ENCODE peak calls at places on chromosomes 11 and 22, in ten cellular contexts. V, Y, I, H, P, G, C, E, J and F are unnamed samples.
A peak's percentile ranks its signal among the peaks of the same experiment; 100 is the strongest.

GRCh38 chr22:24450600-24450999 is 23.2 kb downstream of the ADORA2A start:
- DNase-seq in V (no peak), Y (no peak), I (no peak), H (no peak), P (no peak), G (no peak), C (no peak), E (no peak), J (no peak), F (no peak)

GRCh38 chr11:95556342-95557151 is 233.0 kb downstream of the FAM76B start:
- DNase-seq in V (no peak), Y (no peak), I (no peak), H (no peak), P (peak; percentile 70), G (no peak), C (peak; percentile 28), E (peak; percentile 41), J (no peak), F (no peak)

GRCh38 chr11:76266701-76267100 is 60.4 kb upstream of the WNT11 start:
- DNase-seq in V (no peak), Y (no peak), I (no peak), H (no peak), P (no peak), G (no peak), C (no peak), E (no peak), J (no peak), F (no peak)

GRCh38 chr11:724733-725386 is 18.8 kb downstream of the EPS8L2 start:
- DNase-seq in V (no peak), Y (peak; percentile 59), I (no peak), H (no peak), P (no peak), G (no peak), C (no peak), E (no peak), J (no peak), F (no peak)

GRCh38 chr11:9550209-9550628 is 23.3 kb upstream of the WEE1 start:
- DNase-seq in V (no peak), Y (no peak), I (no peak), H (no peak), P (no peak), G (no peak), C (no peak), E (no peak), J (no peak), F (no peak)

GRCh38 chr22:31683181-31684105 is 21.4 kb upstream of the PISD start:
- DNase-seq in V (no peak), Y (peak; percentile 8), I (no peak), H (no peak), P (no peak), G (no peak), C (no peak), E (no peak), J (peak; percentile 15), F (no peak)

GRCh38 chr11:65121447-65121864 is 478 bp downstream of the FAU start:
- DNase-seq in V (no peak), Y (peak; percentile 72), I (no peak), H (peak; percentile 51), P (no peak), G (no peak), C (peak; percentile 47), E (peak; percentile 49), J (peak; percentile 84), F (no peak)

GRCh38 chr22:36541831-36542391 is 12.9 kb upstream of the EIF3D start:
- DNase-seq in V (no peak), Y (no peak), I (peak; percentile 75), H (no peak), P (no peak), G (peak; percentile 6), C (no peak), E (peak; percentile 74), J (peak; percentile 26), F (no peak)

DNA sequence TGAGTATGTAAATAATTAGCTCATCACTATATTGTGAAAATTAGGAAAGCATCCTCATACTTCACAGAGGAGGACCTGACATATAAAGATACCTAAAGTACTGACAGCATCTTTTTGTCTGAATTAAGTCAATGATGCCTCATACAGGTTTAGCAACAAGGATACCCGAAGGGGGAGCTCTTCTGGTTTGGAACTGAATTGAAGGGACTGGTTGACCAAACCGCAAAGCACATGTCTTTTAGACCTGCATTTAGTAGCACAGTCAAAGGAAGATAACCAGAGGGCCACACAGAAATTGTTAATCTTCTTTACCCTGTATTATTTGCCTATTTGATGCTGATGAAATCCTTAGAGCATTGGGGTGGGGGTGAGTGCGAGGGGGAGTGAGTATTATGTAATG is 12.9 kb upstream of the WT1 start:
- DNase-seq in V (no peak), Y (no peak), I (no peak), H (peak; percentile 73), P (no peak), G (no peak), C (no peak), E (no peak), J (no peak), F (no peak)
- TF ChIP-seq CTCF in V (no peak), Y (no peak), I (no peak), H (peak; percentile 57), P (no peak), G (no peak), C (peak; percentile 20), E (no peak), J (peak; percentile 13), F (peak; percentile 48)

GRCh38 chr11:27507561-27508322 is 1.2 kb upstream of the LIN7C start:
- DNase-seq in V (no peak), Y (no peak), I (no peak), H (peak; percentile 2), P (no peak), G (no peak), C (no peak), E (no peak), J (no peak), F (no peak)

GRCh38 chr11:27501102-27501501 is 5.5 kb downstream of the LIN7C start:
- DNase-seq in V (no peak), Y (no peak), I (no peak), H (no peak), P (no peak), G (no peak), C (no peak), E (no peak), J (no peak), F (no peak)

GRCh38 chr11:27505781-27506180 is 788 bp downstream of the LIN7C start:
- DNase-seq in V (no peak), Y (no peak), I (no peak), H (no peak), P (no peak), G (no peak), C (no peak), E (no peak), J (no peak), F (no peak)

GRCh38 chr11:27509953-27510352 is 3.4 kb upstream of the LIN7C start:
- DNase-seq in V (no peak), Y (no peak), I (no peak), H (peak; percentile 18), P (no peak), G (no peak), C (no peak), E (no peak), J (no peak), F (no peak)

DNA sequence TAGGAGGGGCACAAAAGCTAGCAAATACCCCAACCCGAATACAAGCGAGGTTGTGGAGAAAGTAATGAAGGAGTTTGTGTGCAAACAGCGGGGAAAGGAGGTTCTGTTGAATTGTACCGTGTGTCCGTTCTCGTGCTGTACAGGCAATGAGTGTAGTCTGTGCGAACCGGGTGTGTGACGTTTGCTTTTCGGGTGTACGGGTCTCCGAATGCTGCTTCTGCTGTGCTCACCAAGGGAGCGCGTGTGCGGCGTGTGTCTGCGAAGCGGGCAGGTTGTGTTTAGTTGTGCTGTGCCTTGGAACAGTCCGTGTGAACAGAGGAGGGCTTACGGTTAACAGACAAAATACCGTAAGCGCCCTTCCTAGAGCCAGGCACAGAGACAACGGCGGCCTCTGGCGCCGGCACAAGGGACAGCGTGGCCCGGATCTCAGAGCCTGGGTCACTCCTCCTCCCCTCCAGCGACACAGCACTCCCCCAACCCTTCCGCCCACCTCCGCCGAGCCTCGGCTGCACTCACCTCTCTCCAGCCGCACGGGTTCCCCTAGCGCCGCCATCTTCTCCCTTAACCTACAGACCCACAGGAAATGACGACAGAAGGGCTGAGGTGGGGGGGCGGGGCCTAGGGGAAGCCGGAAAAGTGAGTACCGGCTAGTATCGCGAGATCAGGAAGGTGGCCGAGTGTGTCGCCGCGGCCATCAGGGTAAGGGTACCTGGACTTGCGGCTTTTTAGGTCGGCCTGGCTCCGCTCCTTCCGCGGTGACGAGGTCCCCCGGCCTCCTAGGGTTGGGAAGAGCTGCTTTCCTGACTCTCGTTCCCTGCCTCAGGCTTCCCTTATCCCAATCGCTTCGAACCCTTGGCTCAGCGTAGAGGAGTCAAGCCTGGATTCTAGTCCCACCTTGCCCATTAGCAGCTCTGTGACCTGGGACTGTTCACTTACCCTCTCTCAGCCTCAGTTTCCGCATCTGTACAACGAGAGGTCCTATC is at the start of gene LIN7C:
- DNase-seq in V (peak; percentile 97), Y (peak; percentile 97), I (peak; percentile 86), H (peak; percentile 95), P (peak; percentile 88), G (peak; percentile 96), C (peak; percentile 97), E (peak; percentile 98), J (no peak), F (peak; percentile 91)
- TF ChIP-seq CTCF in V (no peak), Y (peak; percentile 6), I (no peak), H (no peak), P (no peak), G (no peak), C (no peak), E (no peak), J (peak; percentile 42), F (peak; percentile 32)

DNA sequence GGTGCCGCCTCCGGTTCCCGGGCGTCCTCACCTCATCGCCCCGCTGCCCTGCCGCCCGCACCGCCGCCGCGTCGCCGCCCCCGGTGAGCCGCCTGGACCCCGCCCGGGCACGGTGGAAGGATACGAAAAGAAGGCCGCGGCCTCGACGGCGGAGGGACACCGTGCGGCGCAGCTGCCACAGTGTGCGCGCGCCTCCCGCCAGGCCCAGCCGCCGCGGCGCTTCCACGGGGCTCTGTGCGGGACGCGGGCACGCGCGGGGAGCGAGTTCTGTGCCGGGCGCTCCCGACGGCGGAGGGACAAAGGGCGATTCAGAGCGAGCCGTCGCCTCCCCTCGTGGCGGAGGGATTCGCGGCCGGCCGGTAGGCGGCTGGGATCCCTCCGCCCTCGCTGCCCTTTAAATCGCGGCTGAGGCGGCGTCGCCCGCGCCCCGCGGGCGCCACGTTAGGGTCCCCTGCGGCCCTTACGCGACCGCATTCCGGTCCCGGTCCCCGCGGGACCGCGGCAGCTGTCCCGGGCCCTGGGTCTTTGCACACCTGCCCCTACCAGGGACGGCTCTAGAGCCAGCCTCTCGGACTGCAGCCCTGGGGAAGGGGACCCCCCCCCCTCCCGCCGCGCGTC is 568 bp upstream of the KMT5B start:
- DNase-seq in V (peak; percentile 78), Y (peak; percentile 91), I (peak; percentile 89), H (peak; percentile 97), P (peak; percentile 97), G (peak; percentile 94), C (peak; percentile 91), E (peak; percentile 78), J (peak; percentile 97), F (peak; percentile 81)
- TF ChIP-seq CTCF in V (no peak), Y (no peak), I (no peak), H (no peak), P (no peak), G (no peak), C (peak; percentile 62), E (no peak), J (peak; percentile 16), F (no peak)

GRCh38 chr11:105867742-105868141 is 154.3 kb downstream of the MSANTD4 start:
- DNase-seq in V (no peak), Y (no peak), I (no peak), H (no peak), P (no peak), G (no peak), C (no peak), E (no peak), J (no peak), F (no peak)

GRCh38 chr11:105856954-105857353 is 165.1 kb downstream of the MSANTD4 start:
- DNase-seq in V (no peak), Y (no peak), I (no peak), H (no peak), P (no peak), G (no peak), C (no peak), E (no peak), J (no peak), F (no peak)

GRCh38 chr11:105861225-105861624 is 160.8 kb downstream of the MSANTD4 start:
- DNase-seq in V (no peak), Y (no peak), I (no peak), H (no peak), P (no peak), G (no peak), C (no peak), E (no peak), J (no peak), F (no peak)

GRCh38 chr11:105860105-105860504 is 161.9 kb downstream of the MSANTD4 start:
- DNase-seq in V (no peak), Y (no peak), I (no peak), H (no peak), P (no peak), G (no peak), C (no peak), E (no peak), J (no peak), F (no peak)

DNA sequence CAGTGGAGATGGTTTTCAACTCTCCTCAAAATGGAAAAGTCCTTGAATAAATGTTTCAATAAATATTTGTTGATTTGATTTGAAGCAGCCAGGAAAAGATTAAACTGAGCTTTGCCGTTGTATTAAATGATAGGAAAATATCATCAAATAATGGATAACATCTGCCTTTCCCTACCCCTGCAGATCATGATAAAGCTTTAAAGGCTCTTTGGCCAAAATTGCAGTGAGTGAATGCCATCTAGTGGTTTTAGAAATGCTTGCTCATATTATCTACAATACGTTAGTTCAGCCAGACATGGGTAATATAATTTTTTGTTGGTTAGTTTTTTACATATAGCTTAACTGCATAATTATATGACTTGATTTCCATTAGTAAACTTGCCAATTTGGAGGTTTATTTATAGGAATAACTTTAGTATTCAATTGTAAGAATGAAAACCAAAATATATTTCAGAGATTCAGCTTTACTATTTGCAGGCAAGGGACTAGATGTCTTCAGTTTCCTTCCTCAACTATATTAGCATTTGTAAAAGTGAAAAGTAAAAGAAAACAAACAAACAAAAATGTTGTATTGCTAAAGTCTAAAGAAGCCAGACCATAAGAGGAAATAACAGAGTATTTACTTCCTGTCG is 159.2 kb downstream of the MSANTD4 start:
- DNase-seq in V (no peak), Y (no peak), I (peak; percentile 3), H (peak; percentile 60), P (peak; percentile 10), G (no peak), C (no peak), E (no peak), J (no peak), F (no peak)
- TF ChIP-seq CTCF in V (peak; percentile 40), Y (no peak), I (no peak), H (peak; percentile 34), P (peak; percentile 63), G (peak; percentile 72), C (peak; percentile 35), E (peak; percentile 68), J (peak; percentile 93), F (peak; percentile 80)